ENCODE peak calls at places on chromosomes 12 and 14, in nine cellular contexts. A, R, K, G, M, X, U, O and Y are unnamed samples.

GRCh38 chr14:73237219-73237785 is at the start of gene PAPLN:
- DNase-seq in K (peak), A (no peak), M (peak), X (no peak), O (peak), G (peak), R (no peak), U (no peak), Y (peak)

GRCh38 chr14:102415671-102416070 is 52.9 kb downstream of the TECPR2 start:
- DNase-seq in R (no peak), K (no peak), O (peak), G (no peak), U (peak), A (no peak), X (no peak), M (peak), Y (no peak)

GRCh38 chr12:62879691-62880090 is 55.3 kb downstream of the PPM1H start:
- DNase-seq in M (no peak), K (no peak), U (no peak), A (no peak), X (no peak), O (no peak), G (no peak), R (no peak), Y (no peak)

GRCh38 chr14:63867926-63868921 is 15.4 kb downstream of the SYNE2 start:
- DNase-seq in M (no peak), K (no peak), X (peak), R (no peak), G (no peak), O (no peak), A (peak), U (no peak), Y (no peak)

GRCh38 chr12:89217472-89217871 is 134.8 kb downstream of the DUSP6 start:
- DNase-seq in G (no peak), K (no peak), A (no peak), O (no peak), U (no peak), R (no peak), X (no peak), M (no peak), Y (no peak)

GRCh38 chr12:72471806-72472205 is 199.6 kb downstream of the TRHDE start:
- DNase-seq in O (no peak), M (peak), A (no peak), K (no peak), G (peak), X (no peak), R (no peak), U (no peak), Y (no peak)

GRCh38 chr12:111379942-111380554 is 11.2 kb upstream of the PHETA1 start:
- DNase-seq in R (no peak), O (no peak), M (no peak), X (no peak), G (no peak), A (no peak), U (no peak), K (no peak), Y (no peak)

GRCh38 chr12:52228931-52229330 is 4.1 kb upstream of the KRT7 start:
- DNase-seq in G (no peak), U (no peak), O (peak), M (no peak), X (no peak), K (no peak), A (no peak), R (no peak), Y (no peak)

GRCh38 chr14:104118006-104118844 is 20.2 kb upstream of the KIF26A start:
- DNase-seq in K (no peak), A (no peak), O (no peak), X (no peak), R (no peak), M (no peak), G (no peak), U (no peak), Y (peak)